ENCODE peak calls at places on chromosome 19, in eight cellular contexts. B, Z, I, X, D, H, S and Q are unnamed samples.

GRCh38 chr19:20453424-20453938 is 112.1 kb downstream of the ZNF737 start:
- DNase-seq in Z (no peak), S (no peak), B (no peak), D (no peak), H (no peak), I (no peak), X (no peak), Q (no peak)

GRCh38 chr19:2666344-2666994 is 36.0 kb downstream of the GNG7 start:
- DNase-seq in I (no peak), S (no peak), B (no peak), H (no peak), D (no peak), X (no peak), Z (no peak), Q (no peak)

GRCh38 chr19:52941941-52942370 is 18.7 kb upstream of the ZNF888 start:
- DNase-seq in X (peak), H (no peak), D (no peak), B (no peak), S (no peak), I (peak), Z (no peak), Q (no peak)

GRCh38 chr19:48111280-48111679 is 663 bp upstream of the PLA2G4C start:
- DNase-seq in Z (no peak), D (no peak), X (no peak), S (no peak), H (no peak), B (no peak), I (peak), Q (peak)

GRCh38 chr19:39408392-39409206 is 2.0 kb downstream of the ZFP36 start:
- DNase-seq in X (peak), H (peak), S (peak), I (no peak), D (peak), B (no peak), Z (no peak), Q (no peak)

GRCh38 chr19:41734156-41734555 is 21.2 kb upstream of the CEACAM6 start:
- DNase-seq in H (no peak), I (no peak), Z (no peak), S (no peak), X (no peak), D (no peak), B (no peak), Q (no peak)

GRCh38 chr19:35098413-35099049 is 17.1 kb upstream of the FXYD3 start:
- DNase-seq in H (peak), I (no peak), Z (no peak), S (no peak), B (no peak), D (no peak), X (no peak), Q (no peak)

GRCh38 chr19:11234486-11235075 is 4.8 kb upstream of the ANGPTL8 start:
- DNase-seq in I (no peak), H (peak), X (no peak), S (no peak), Z (no peak), B (no peak), D (no peak), Q (no peak)

GRCh38 chr19:46206176-46206575 is 23.4 kb upstream of the IGFL1 start:
- DNase-seq in S (no peak), I (no peak), B (no peak), Z (no peak), X (no peak), D (peak), H (no peak), Q (no peak)

GRCh38 chr19:1507192-1507660 is 5.6 kb downstream of the ADAMTSL5 start:
- DNase-seq in S (no peak), D (no peak), Z (no peak), H (no peak), B (no peak), I (no peak), X (no peak), Q (peak)

GRCh38 chr19:8512115-8512967 is 1.6 kb downstream of the ZNF414 start:
- DNase-seq in X (no peak), I (peak), H (no peak), B (no peak), D (peak), Z (no peak), S (no peak), Q (no peak)

GRCh38 chr19:36514012-36514612 is 14.0 kb downstream of the ZNF260 start:
- DNase-seq in B (no peak), X (no peak), Z (no peak), I (no peak), H (no peak), S (no peak), D (peak), Q (no peak)

DNA sequence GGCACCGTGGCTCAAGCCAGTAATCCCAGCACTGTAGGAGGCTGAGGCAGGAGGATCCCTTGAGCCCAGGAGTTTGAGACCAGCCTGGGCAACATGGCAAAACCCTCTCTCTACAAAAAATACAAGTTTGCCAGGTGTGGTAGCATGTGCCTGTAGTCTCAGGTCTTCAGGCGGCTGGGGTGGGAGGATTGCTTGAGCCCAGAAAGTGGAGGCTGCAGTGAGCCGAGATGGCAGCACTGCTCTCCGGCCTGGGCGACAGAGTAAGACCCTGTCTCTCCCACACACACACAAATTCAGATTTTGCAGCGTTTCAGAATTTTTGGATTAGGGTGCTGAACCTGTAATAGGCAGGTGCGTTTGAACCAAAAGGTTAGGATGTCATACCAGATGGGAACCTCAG is 2.2 kb downstream of the RPS11 start:
- DNase-seq in H (no peak), Z (no peak), D (no peak), I (no peak), S (peak), X (no peak), B (no peak), Q (no peak)
- H3K4me3 ChIP-seq in H (no peak), Z (no peak), D (peak), I (peak), S (peak), X (no peak), B (no peak), Q (no peak)

GRCh38 chr19:17409990-17410389 is 4.6 kb upstream of the BST2 start:
- DNase-seq in D (no peak), I (no peak), H (no peak), X (no peak), Z (no peak), S (no peak), B (no peak), Q (no peak)

GRCh38 chr19:17411801-17412200 is 6.4 kb upstream of the BST2 start:
- DNase-seq in X (no peak), H (no peak), S (no peak), I (no peak), B (no peak), D (no peak), Z (no peak), Q (no peak)

GRCh38 chr19:17415107-17415506 is 4.7 kb upstream of the MVB12A start:
- DNase-seq in Z (no peak), H (no peak), X (peak), D (no peak), S (no peak), B (no peak), I (peak), Q (no peak)

GRCh38 chr19:17418710-17419109 is 1.1 kb upstream of the MVB12A start:
- DNase-seq in D (no peak), S (no peak), X (peak), B (no peak), H (no peak), Z (no peak), I (no peak), Q (no peak)

DNA sequence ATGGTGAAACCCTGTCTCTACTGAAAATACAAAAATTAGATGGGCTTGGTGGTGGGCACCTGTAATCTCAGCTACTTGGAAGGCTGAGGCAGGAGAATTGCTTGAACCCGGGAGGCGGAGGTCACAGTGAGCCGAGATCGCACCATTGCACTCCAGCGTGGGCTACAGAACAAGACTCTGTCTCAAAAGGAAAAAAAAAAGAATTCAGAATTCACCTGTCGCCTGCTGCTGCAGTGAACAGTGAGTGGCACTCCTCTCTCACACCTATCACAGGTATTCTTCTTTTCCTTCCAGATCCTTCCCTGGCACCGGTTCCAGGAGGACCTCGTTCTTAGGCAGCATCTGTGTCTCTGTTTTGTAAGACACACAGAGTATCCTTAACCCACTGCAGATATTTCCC is 5.8 kb upstream of the MVB12A start:
- DNase-seq in S (no peak), H (no peak), B (no peak), D (no peak), Z (no peak), X (no peak), I (no peak), Q (no peak)
- H3K27ac ChIP-seq in S (no peak), H (no peak), B (no peak), D (no peak), Z (no peak), X (no peak), I (no peak), Q (no peak)

GRCh38 chr19:14383556-14383897 is 2.3 kb downstream of the ADGRE5 start:
- DNase-seq in H (no peak), B (no peak), D (no peak), S (no peak), I (no peak), Z (no peak), X (no peak), Q (no peak)

GRCh38 chr19:14378890-14379289 is 2.4 kb upstream of the ADGRE5 start:
- DNase-seq in D (no peak), X (no peak), H (no peak), I (no peak), S (no peak), Z (no peak), B (no peak), Q (no peak)

GRCh38 chr19:14385492-14385891 is 4.2 kb downstream of the ADGRE5 start:
- DNase-seq in B (no peak), X (no peak), I (no peak), S (no peak), D (no peak), H (no peak), Z (no peak), Q (no peak)

GRCh38 chr19:14381689-14382474 is 638 bp downstream of the ADGRE5 start:
- DNase-seq in D (peak), S (peak), Z (no peak), B (peak), H (peak), X (peak), I (no peak), Q (no peak)

GRCh38 chr19:14383898-14384669 is 2.8 kb downstream of the ADGRE5 start:
- DNase-seq in S (no peak), Z (no peak), H (no peak), D (no peak), B (peak), I (no peak), X (peak), Q (no peak)
- H3K4me3 ChIP-seq in S (peak), Z (peak), H (peak), D (peak), B (peak), I (no peak), X (no peak), Q (no peak)

GRCh38 chr19:50720181-50720920 is 749 bp upstream of the SHANK1 start:
- DNase-seq in H (no peak), D (no peak), Z (no peak), B (no peak), I (no peak), S (no peak), X (no peak), Q (no peak)

GRCh38 chr19:50720921-50721291 is 1.3 kb upstream of the SHANK1 start:
- DNase-seq in D (peak), S (no peak), I (no peak), H (no peak), Z (no peak), X (peak), B (no peak), Q (peak)

GRCh38 chr19:50719119-50719435 is 525 bp downstream of the SHANK1 start:
- DNase-seq in B (no peak), I (no peak), D (no peak), X (no peak), H (no peak), Z (no peak), S (no peak), Q (no peak)

GRCh38 chr19:50718255-50719118 is 1.1 kb downstream of the SHANK1 start:
- DNase-seq in D (no peak), X (no peak), Z (no peak), H (no peak), S (peak), B (no peak), I (peak), Q (peak)

DNA sequence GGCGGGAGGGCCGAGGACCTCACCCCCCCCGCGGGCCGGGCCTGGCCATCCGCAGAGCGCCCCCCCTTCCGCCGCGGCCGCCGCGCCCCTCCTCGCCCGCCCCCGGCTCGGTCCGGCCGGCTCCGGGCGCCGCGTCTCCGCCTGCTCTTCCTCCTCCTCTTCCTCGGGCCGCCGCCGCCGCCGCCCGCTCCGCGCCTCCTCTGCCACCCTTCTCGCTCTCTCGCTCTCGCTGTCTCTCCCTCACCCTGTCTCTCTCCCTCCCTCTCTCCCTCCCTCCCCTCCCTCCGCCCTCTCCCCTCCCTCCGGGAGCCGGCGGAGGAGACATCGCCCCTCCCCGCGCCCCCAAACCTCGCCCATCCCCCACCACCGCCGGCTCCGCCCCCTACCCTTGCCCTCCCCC is at the start of gene SHANK1:
- DNase-seq in X (no peak), H (no peak), Z (no peak), S (no peak), I (peak), B (no peak), D (no peak), Q (no peak)
- H3K27ac ChIP-seq in X (no peak), H (no peak), Z (no peak), S (no peak), I (no peak), B (no peak), D (peak), Q (no peak)

DNA sequence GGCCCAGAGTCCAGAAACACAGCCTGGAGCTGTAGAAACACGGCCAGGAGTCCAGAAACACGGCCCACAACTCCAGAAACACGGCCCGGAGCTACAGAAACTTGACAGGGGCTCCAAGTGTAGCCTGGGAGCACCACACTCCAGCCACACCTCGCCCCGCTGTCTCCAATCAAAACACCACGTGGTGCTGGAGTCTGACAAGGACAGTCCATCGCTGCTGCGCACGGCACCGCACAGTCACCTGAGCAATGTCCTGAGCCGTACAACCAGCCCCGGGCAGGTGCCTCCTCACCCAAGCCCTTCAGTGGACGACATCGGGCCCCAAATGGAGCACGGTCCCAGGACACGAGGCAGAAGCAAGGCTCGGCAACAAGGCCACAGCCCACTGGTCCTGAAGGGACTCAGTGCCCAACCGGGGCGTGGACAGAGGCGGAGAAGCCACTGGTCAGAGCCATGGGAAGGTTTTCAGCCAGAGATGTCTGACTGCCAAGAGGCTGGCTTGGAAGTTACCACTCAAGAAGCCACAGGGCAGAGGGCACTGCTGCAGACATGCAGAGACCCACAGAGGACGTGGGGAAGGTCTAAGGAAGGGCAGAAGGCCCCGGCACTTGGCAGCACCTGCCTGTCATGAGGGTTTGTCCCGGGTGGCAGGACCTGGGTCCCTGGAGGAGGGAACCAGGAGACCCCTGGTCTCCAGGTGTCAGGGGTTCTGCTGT is 19.7 kb upstream of the PLPP2 start:
- DNase-seq in I (no peak), D (no peak), X (no peak), H (no peak), B (no peak), S (no peak), Z (no peak), Q (no peak)
- H3K4me3 ChIP-seq in I (no peak), D (no peak), X (no peak), H (no peak), B (peak), S (no peak), Z (peak), Q (no peak)

GRCh38 chr19:6233051-6233826 is 46.5 kb downstream of the MLLT1 start:
- DNase-seq in X (no peak), I (no peak), H (peak), S (no peak), B (peak), Z (no peak), D (no peak), Q (no peak)

GRCh38 chr19:6235031-6235951 is 44.5 kb downstream of the MLLT1 start:
- DNase-seq in Z (no peak), X (no peak), H (no peak), S (no peak), D (no peak), I (no peak), B (no peak), Q (no peak)

GRCh38 chr19:6233827-6234511 is 45.8 kb downstream of the MLLT1 start:
- DNase-seq in H (no peak), B (peak), I (no peak), D (no peak), X (no peak), S (no peak), Z (no peak), Q (no peak)

GRCh38 chr19:6232567-6232966 is 47.2 kb downstream of the MLLT1 start:
- DNase-seq in Z (peak), X (peak), B (no peak), I (no peak), H (no peak), S (no peak), D (no peak), Q (no peak)

GRCh38 chr19:6234527-6234926 is 45.2 kb downstream of the MLLT1 start:
- DNase-seq in D (no peak), B (no peak), S (no peak), H (no peak), I (no peak), X (peak), Z (no peak), Q (peak)
- H3K27ac ChIP-seq in D (no peak), B (no peak), S (no peak), H (no peak), I (peak), X (no peak), Z (peak), Q (peak)

DNA sequence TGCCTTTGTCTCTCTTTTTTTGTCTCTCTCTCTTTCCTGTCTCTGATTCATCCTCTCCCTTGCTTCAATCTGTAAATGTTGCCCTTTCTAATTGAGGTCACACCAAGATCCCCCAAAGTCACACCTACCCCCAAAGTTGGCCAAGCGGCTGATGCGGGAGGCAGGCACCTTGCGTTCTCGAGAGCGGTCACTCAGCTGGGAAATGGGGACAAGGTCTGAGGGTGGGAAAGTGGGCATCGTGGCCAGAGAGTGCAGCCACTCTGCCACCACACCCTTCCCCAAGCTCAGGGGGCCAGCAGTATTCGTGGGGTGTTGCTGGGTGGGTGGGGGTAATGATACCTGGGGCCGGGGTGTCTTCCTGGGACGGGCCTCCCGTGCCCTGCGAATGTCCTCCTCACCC is 2.7 kb downstream of the COQ8B start:
- DNase-seq in B (no peak), D (no peak), X (no peak), H (no peak), S (no peak), I (no peak), Z (no peak), Q (no peak)
- H3K4me3 ChIP-seq in B (no peak), D (peak), X (no peak), H (peak), S (peak), I (no peak), Z (peak), Q (no peak)

DNA sequence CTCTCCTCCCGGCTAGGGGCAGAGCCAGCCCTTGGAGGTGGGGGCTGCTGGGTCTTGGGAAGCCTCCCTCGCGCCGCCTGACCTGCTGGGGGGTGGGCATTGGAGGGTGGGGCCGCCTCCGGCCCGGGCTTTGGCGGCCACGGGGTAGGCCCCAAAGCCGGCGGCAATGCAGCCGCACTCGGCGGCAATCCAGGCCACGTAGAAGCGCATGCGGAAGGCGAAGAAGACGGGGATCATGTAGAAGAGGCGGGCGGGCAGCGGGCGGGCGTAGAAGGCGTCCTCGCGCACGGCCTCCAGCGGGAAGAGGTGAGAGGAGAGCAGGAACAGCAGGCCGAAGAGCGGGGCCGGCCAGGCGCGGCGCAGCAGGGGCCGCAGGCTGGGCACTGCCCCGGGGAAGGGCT is 7.7 kb upstream of the TMC4 start:
- DNase-seq in S (no peak), B (no peak), I (no peak), D (no peak), X (no peak), H (no peak), Z (no peak), Q (no peak)
- H3K27ac ChIP-seq in S (no peak), B (no peak), I (peak), D (no peak), X (no peak), H (no peak), Z (no peak), Q (no peak)

GRCh38 chr19:13873776-13874515 is 3.0 kb upstream of the NANOS3 start:
- DNase-seq in Z (no peak), X (no peak), S (no peak), H (no peak), D (no peak), I (no peak), B (no peak), Q (no peak)
- H3K4me3 ChIP-seq in Z (no peak), X (no peak), S (no peak), H (no peak), D (no peak), I (peak), B (no peak), Q (no peak)